ENCODE peak calls at places on chromosomes 12 and 14, in six cellular contexts. U is CD4-positive, alpha-beta T cell; R is uterus; M is IMR-90; S is cardiac muscle cell; E is CD8-positive, alpha-beta memory T cell. T is an unnamed sample.

GRCh38 chr12:32281098-32281497 is 118.3 kb upstream of the FGD4 start:
- DNase-seq in M (no peak), S (no peak), R (no peak), E (no peak), U (no peak), T (no peak)

GRCh38 chr14:94056579-94057308 is 24.3 kb downstream of the DDX24 start:
- DNase-seq in S (no peak), R (no peak), U (no peak), E (no peak), M (no peak), T (no peak)

GRCh38 chr12:65500121-65500846 is 221.8 kb downstream of the MSRB3 start:
- DNase-seq in U (no peak), R (no peak), M (peak; percentile 71), E (no peak), S (no peak), T (no peak)

GRCh38 chr14:61646366-61647101 is 48.8 kb upstream of the HIF1A start:
- DNase-seq in M (no peak), S (no peak), R (no peak), U (no peak), E (no peak), T (no peak)

GRCh38 chr12:129871991-129872969 is 31.5 kb downstream of the TMEM132D start:
- DNase-seq in E (no peak), M (no peak), R (no peak), U (no peak), S (no peak), T (no peak)

GRCh38 chr14:75303415-75303814 is 24.8 kb downstream of the FOS start:
- DNase-seq in M (peak; percentile 72), E (no peak), S (peak; percentile 82), R (peak; percentile 76), U (peak; percentile 39), T (no peak)

GRCh38 chr12:91507754-91508153 is 325.1 kb upstream of the DCN start:
- DNase-seq in S (no peak), E (no peak), M (no peak), U (no peak), R (no peak), T (no peak)

GRCh38 chr14:101451166-101451565 is 110.1 kb upstream of the DIO3 start:
- DNase-seq in S (no peak), U (no peak), R (no peak), M (no peak), E (no peak), T (no peak)

GRCh38 chr12:72982351-72982750 is 710.2 kb downstream of the TRHDE start:
- DNase-seq in U (no peak), M (no peak), E (no peak), R (no peak), S (no peak), T (no peak)

GRCh38 chr14:93173943-93174395 is 10.7 kb downstream of the MOAP1 start:
- DNase-seq in S (no peak), R (no peak), E (no peak), U (no peak), M (peak; percentile 22), T (no peak)

GRCh38 chr12:92145481-92145730 is 240 bp downstream of the BTG1 start:
- DNase-seq in U (no peak), M (no peak), E (no peak), S (no peak), R (peak; percentile 43), T (no peak)

GRCh38 chr14:65302571-65303184 is 109.9 kb upstream of the FUT8 start:
- DNase-seq in M (no peak), E (no peak), U (no peak), S (no peak), R (no peak), T (no peak)

GRCh38 chr12:77042834-77043233 is 22.5 kb downstream of the E2F7 start:
- DNase-seq in E (no peak), R (no peak), U (no peak), M (no peak), S (no peak), T (no peak)

GRCh38 chr14:49586673-49587460 is 687 bp upstream of the RPS29 start:
- DNase-seq in R (peak; percentile 33), U (peak; percentile 25), E (peak; percentile 10), M (peak; percentile 82), S (peak; percentile 59), T (no peak)

GRCh38 chr12:106750524-106750923 is 24.0 kb upstream of the RIC8B start:
- DNase-seq in R (no peak), M (no peak), S (no peak), U (no peak), E (no peak), T (no peak)

GRCh38 chr12:75809745-75810144 is 221.8 kb downstream of the PHLDA1 start:
- DNase-seq in R (no peak), E (no peak), M (no peak), U (no peak), S (peak; percentile 29), T (peak; percentile 41)

GRCh38 chr12:10753066-10753465 is 29.9 kb upstream of the YBX3 start:
- DNase-seq in M (peak; percentile 68), S (no peak), E (no peak), R (no peak), U (no peak), T (no peak)

GRCh38 chr12:4134434-4134762 is 139.2 kb upstream of the CCND2 start:
- DNase-seq in U (no peak), R (no peak), E (no peak), S (no peak), M (no peak), T (no peak)

GRCh38 chr12:27583981-27584380 is 60.0 kb downstream of the PPFIBP1 start:
- DNase-seq in S (no peak), R (no peak), M (no peak), E (no peak), U (no peak), T (no peak)

GRCh38 chr12:69589082-69589481 is 3.8 kb downstream of the CCT2 start:
- DNase-seq in M (no peak), S (no peak), R (no peak), E (no peak), U (no peak), T (no peak)

GRCh38 chr12:68221497-68221896 is 4.1 kb downstream of the IL26 start:
- DNase-seq in U (no peak), M (no peak), S (no peak), E (no peak), R (no peak), T (no peak)

GRCh38 chr14:101849640-101850039 is 88.1 kb downstream of the PPP2R5C start:
- DNase-seq in U (no peak), M (no peak), R (no peak), S (peak; percentile 54), E (no peak), T (no peak)

GRCh38 chr14:32802295-32802694 is 136.4 kb upstream of the NPAS3 start:
- DNase-seq in R (no peak), U (no peak), S (no peak), M (no peak), E (no peak), T (no peak)
- H3K9me3 ChIP-seq in R (peaks cover 13% of the 10 kb centered on the region), U (peaks cover 28% of the 10 kb centered on the region), S (no peaks in the 10 kb centered on the region), M (no peaks in the 10 kb centered on the region), E (no peaks in the 10 kb centered on the region), T (no peaks in the 10 kb centered on the region)

DNA sequence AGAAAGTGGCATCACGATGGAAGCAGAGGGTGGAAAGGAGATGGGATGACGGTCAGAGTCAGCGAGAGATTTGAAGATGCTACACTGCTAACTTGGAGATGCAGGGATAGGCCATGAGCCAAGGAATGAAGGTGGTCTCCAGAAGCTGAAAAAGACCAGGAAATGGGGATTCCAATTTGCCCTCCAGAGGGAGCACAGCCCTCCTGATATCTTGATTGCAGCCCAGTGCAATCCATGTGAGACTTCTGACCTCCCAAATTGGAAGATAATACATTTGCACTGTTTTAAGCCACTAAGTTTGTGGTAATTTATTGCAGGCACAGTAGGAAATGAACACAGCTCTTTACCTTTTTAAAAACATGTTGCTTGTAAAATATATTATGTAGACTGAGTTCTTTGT is 549.5 kb downstream of the VRK1 start:
- DNase-seq in S (no peak), U (no peak), R (no peak), E (no peak), M (no peak), T (no peak)
- H3K9me3 ChIP-seq in S (no peaks in the 10 kb centered on the region), U (no peaks in the 10 kb centered on the region), R (no peaks in the 10 kb centered on the region), E (no peaks in the 10 kb centered on the region), M (peaks cover 30% of the 10 kb centered on the region), T (no peaks in the 10 kb centered on the region)

GRCh38 chr12:79559591-79559990 is 131.2 kb downstream of the PAWR start:
- DNase-seq in U (no peak), R (no peak), M (peak; percentile 35), S (no peak), E (no peak), T (no peak)
- H3K9me3 ChIP-seq in U (no peaks in the 10 kb centered on the region), R (no peaks in the 10 kb centered on the region), M (peaks cover 4% of the 10 kb centered on the region), S (no peaks in the 10 kb centered on the region), E (no peaks in the 10 kb centered on the region), T (peaks cover 6% of the 10 kb centered on the region)

DNA sequence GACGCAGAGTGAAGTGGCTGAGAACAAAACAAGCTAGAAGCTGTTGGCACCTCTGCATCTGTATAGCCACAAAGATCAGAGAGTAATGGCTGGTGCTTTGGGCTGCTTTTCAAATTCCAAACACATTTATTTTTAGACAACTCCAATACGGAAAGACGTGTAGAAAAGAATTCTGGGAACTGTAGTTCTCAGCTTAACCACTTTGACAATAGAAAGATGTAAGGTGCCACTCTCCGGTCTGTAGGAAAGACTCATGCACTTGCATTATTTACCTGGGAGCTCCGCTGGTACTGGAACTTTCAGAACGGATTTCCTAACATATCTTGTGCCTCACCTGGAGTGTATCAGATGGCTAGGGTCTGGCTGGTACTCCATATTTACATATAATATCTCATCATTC is 1.8 kb upstream of the OR4K2 start:
- DNase-seq in S (no peak), U (no peak), M (no peak), R (no peak), E (no peak), T (no peak)
- H3K9me3 ChIP-seq in S (no peaks in the 10 kb centered on the region), U (no peaks in the 10 kb centered on the region), M (peaks cover 24% of the 10 kb centered on the region), R (no peaks in the 10 kb centered on the region), E (no peaks in the 10 kb centered on the region), T (peaks cover 18% of the 10 kb centered on the region)

DNA sequence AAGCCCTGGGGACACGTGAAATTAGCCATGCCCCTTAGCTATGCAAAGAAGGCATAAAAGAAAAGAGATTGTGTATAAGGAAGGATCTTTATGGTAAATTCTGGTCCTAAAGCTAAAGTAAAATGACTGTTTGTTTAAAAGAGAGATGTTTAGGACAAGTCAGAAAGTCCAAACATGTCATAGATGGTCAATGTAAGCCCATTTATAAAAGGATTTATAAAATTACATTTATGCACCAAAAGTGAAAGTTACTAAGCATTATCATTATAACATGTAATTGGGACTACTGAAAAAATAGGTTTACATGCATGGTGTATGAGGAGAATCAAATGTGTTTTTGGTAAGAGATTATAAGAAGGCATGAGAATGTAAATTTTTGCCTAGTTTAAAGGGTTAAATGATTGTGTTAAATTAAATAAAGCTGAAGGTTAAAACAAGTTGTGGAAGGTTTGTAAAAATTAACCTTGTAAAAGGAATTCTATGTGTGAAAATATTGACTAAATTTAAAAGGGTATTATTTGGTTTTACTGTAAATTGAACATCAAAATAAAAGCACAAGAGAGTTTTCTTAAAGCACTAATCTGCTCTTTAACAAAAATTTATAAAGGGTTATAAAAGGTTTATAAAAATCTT is 50.4 kb upstream of the TSPAN8 start:
- DNase-seq in R (no peak), S (no peak), M (no peak), E (no peak), U (no peak), T (no peak)
- H3K9me3 ChIP-seq in R (no peaks in the 10 kb centered on the region), S (no peaks in the 10 kb centered on the region), M (peaks cover 4% of the 10 kb centered on the region), E (no peaks in the 10 kb centered on the region), U (no peaks in the 10 kb centered on the region), T (peaks cover 3% of the 10 kb centered on the region)

DNA sequence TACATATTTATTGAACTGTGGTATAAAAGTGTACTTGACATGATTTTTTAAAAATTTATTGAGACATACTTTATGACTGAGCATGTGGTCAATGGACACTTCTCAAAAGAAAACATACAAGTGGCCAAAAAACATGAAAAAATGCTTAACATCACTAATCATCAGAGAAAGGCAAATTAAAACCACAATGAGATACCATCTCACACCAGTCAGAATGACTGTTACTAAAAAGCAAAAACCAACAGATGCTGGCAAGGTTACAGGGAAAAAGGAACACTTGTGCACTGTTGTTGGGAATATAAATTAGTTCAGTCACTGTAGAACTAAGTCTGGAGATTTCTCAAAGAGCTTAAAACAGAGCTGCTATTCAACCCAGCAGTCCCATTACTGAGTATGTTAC is 1177.6 kb downstream of the GALC start:
- DNase-seq in U (no peak), S (no peak), E (no peak), R (no peak), M (no peak), T (no peak)
- H3K9me3 ChIP-seq in U (no peaks in the 10 kb centered on the region), S (no peaks in the 10 kb centered on the region), E (no peaks in the 10 kb centered on the region), R (no peaks in the 10 kb centered on the region), M (peaks cover 4% of the 10 kb centered on the region), T (no peaks in the 10 kb centered on the region)

T was measured in iPS DF 6.9.